ENCODE peak calls at places on chromosomes 13 and 19, in seven cellular contexts. Q is left cardiac atrium; V is GM03348; F is foreskin keratinocyte; D is M059J; P is thoracic aorta; G is stimulated activated CD4-positive, alpha-beta T cell treated with anti-CD3 and anti-CD28 coated beads, Interleukin-1b, Interleukin-23, amount 100 ng/mL, for 48 hours. N is an unnamed sample.

GRCh38 chr13:47100214-47100853 is 203.5 kb upstream of the HTR2A start:
- DNase-seq in V (no peak), G (no peak), P (no peak), D (no peak), Q (no peak), F (no peak), N (no peak)

GRCh38 chr19:15398501-15399233 is 19.1 kb upstream of the AKAP8 start:
- DNase-seq in V (no peak), F (no peak), D (no peak), P (no peak), G (no peak), Q (no peak), N (no peak)

GRCh38 chr19:9878511-9879196 is 43.5 kb downstream of the PIN1 start:
- DNase-seq in V (no peak), D (peak), P (no peak), Q (no peak), G (no peak), F (no peak), N (peak)

GRCh38 chr19:51361228-51361627 is 5.0 kb downstream of the ETFB start:
- DNase-seq in Q (peak), F (no peak), V (no peak), P (no peak), D (no peak), G (no peak), N (no peak)

GRCh38 chr13:95902736-95903135 is 150.5 kb downstream of the UGGT2 start:
- DNase-seq in G (no peak), Q (no peak), D (no peak), P (no peak), V (no peak), F (no peak), N (no peak)

GRCh38 chr19:38448225-38448624 is 14.7 kb downstream of the RYR1 start:
- DNase-seq in G (no peak), D (no peak), V (no peak), F (no peak), P (no peak), Q (no peak), N (no peak)

GRCh38 chr19:10854350-10855089 is 6.3 kb downstream of the C19orf38 start:
- DNase-seq in D (no peak), G (no peak), F (no peak), V (no peak), Q (no peak), P (no peak), N (no peak)

GRCh38 chr13:97880298-97880675 is 73.2 kb upstream of the IPO5 start:
- DNase-seq in V (no peak), P (no peak), G (no peak), D (peak), F (no peak), Q (no peak), N (peak)

GRCh38 chr13:29569253-29570057 is 26.0 kb downstream of the SLC7A1 start:
- DNase-seq in F (no peak), P (no peak), D (no peak), G (no peak), V (no peak), Q (no peak), N (no peak)

GRCh38 chr13:79593611-79594275 is 112.8 kb downstream of the NDFIP2 start:
- DNase-seq in P (no peak), Q (no peak), F (peak), G (no peak), V (peak), D (peak), N (peak)

GRCh38 chr13:43360911-43361605 is 337.7 kb downstream of the DNAJC15 start:
- DNase-seq in V (no peak), P (no peak), Q (no peak), F (no peak), G (no peak), D (no peak), N (peak)

GRCh38 chr19:45558399-45558878 is 26.2 kb downstream of the OPA3 start:
- DNase-seq in P (no peak), Q (peak), D (no peak), F (no peak), V (peak), G (peak), N (peak)

GRCh38 chr19:57052102-57052501 is 67.7 kb upstream of the USP29 start:
- DNase-seq in Q (no peak), G (no peak), D (no peak), V (no peak), F (no peak), P (no peak), N (no peak)

GRCh38 chr13:85519363-85519762 is 279.9 kb downstream of the SLITRK6 start:
- DNase-seq in G (no peak), Q (no peak), V (no peak), F (no peak), P (no peak), D (no peak), N (no peak)

GRCh38 chr13:29454931-29455481 is 140.5 kb downstream of the SLC7A1 start:
- DNase-seq in G (no peak), P (no peak), Q (no peak), V (no peak), D (peak), F (peak), N (peak)

GRCh38 chr19:53520547-53521372 is 17.2 kb upstream of the ZNF331 start:
- DNase-seq in P (peak), F (peak), G (peak), Q (peak), D (peak), V (peak), N (peak)

GRCh38 chr13:105573134-105573533 is 962.3 kb downstream of the EFNB2 start:
- DNase-seq in Q (no peak), P (no peak), F (peak), G (no peak), D (peak), V (no peak), N (peak)

GRCh38 chr13:112442483-112443090 is 66.4 kb downstream of the SPACA7 start:
- DNase-seq in F (no peak), G (no peak), D (no peak), P (no peak), Q (no peak), V (no peak), N (no peak)

GRCh38 chr19:5131866-5132561 is 163.1 kb downstream of the KDM4B start:
- DNase-seq in P (no peak), G (no peak), D (no peak), Q (no peak), V (no peak), F (no peak), N (no peak)

GRCh38 chr13:110913322-110913721 is 1.5 kb downstream of the ANKRD10 start:
- DNase-seq in G (no peak), P (no peak), D (peak), F (no peak), Q (no peak), V (no peak), N (peak)

GRCh38 chr19:53131732-53132131 is 978 bp downstream of the ZNF415 start:
- DNase-seq in F (no peak), Q (no peak), D (no peak), V (no peak), G (no peak), P (no peak), N (no peak)

GRCh38 chr13:47112205-47112896 is 215.5 kb upstream of the HTR2A start:
- DNase-seq in D (peak), G (no peak), Q (no peak), V (peak), F (no peak), P (no peak), N (peak)

GRCh38 chr19:50669319-50670101 is 20.3 kb downstream of the C19orf81 start:
- DNase-seq in Q (no peak), P (no peak), V (peak), G (peak), F (no peak), D (peak), N (peak)

GRCh38 chr19:10537668-10538067 is 6.0 kb upstream of the ATG4D start:
- DNase-seq in F (no peak), G (no peak), V (no peak), D (no peak), Q (no peak), P (no peak), N (no peak)

GRCh38 chr13:112182831-112183543 is 116.0 kb downstream of the SOX1 start:
- DNase-seq in G (no peak), F (no peak), P (no peak), V (no peak), Q (no peak), D (no peak), N (no peak)

GRCh38 chr13:96428904-96429303 is 339.0 kb downstream of the HS6ST3 start:
- DNase-seq in V (no peak), P (no peak), G (no peak), F (no peak), Q (no peak), D (no peak), N (no peak)

GRCh38 chr19:3366761-3367571 is 583 bp downstream of the NFIC start:
- DNase-seq in F (no peak), D (peak), G (no peak), V (peak), Q (no peak), P (no peak), N (peak)

GRCh38 chr13:40668335-40668734 is 1.9 kb upstream of the FOXO1 start:
- DNase-seq in F (no peak), G (no peak), V (no peak), P (no peak), D (no peak), Q (peak), N (peak)

GRCh38 chr19:15304140-15304705 is 28.1 kb downstream of the BRD4 start:
- DNase-seq in G (peak), D (no peak), Q (no peak), F (no peak), V (no peak), P (no peak), N (peak)

GRCh38 chr19:1161716-1162115 is 12.4 kb downstream of the SBNO2 start:
- DNase-seq in P (no peak), F (no peak), V (peak), Q (no peak), D (no peak), G (no peak), N (no peak)

GRCh38 chr13:45439781-45440462 is 21.7 kb upstream of the SLC25A30 start:
- DNase-seq in D (no peak), F (no peak), P (no peak), G (no peak), V (no peak), Q (no peak), N (no peak)